ENCODE peak calls at places on chromosomes 4 and X, in five cellular contexts. E, K, M, R and T are unnamed samples.

GRCh38 chr4:14092741-14093140 is 465.2 kb upstream of the BOD1L1 start:
- DNase-seq in R (no peak), K (no peak), E (no peak), M (no peak), T (no peak)

GRCh38 chrX:75061701-75062100 is 94.4 kb downstream of the ABCB7 start:
- DNase-seq in R (no peak), E (peak), K (no peak), M (no peak), T (no peak)

GRCh38 chrX:23797371-23798128 is 14.6 kb downstream of the SAT1 start:
- DNase-seq in R (no peak), M (peak), E (no peak), K (no peak), T (no peak)

GRCh38 chr4:53522334-53522733 is 69.0 kb downstream of the LNX1 start:
- DNase-seq in R (no peak), E (no peak), M (peak), K (no peak), T (no peak)

GRCh38 chr4:71025654-71026053 is 32.2 kb downstream of the DCK start:
- DNase-seq in E (no peak), R (no peak), M (no peak), K (no peak), T (no peak)

GRCh38 chr4:52646096-52646495 is 13.0 kb downstream of the USP46 start:
- DNase-seq in R (no peak), M (no peak), E (no peak), K (no peak), T (no peak)

GRCh38 chrX:151996329-151996728 is 21.9 kb upstream of the GABRE start:
- DNase-seq in K (no peak), M (no peak), E (no peak), R (no peak), T (no peak)

GRCh38 chrX:70096052-70096451 is 33.8 kb downstream of the OTUD6A start:
- DNase-seq in E (no peak), K (no peak), M (peak), R (no peak), T (no peak)

GRCh38 chrX:49919617-49920016 is 2.8 kb upstream of the CLCN5 start:
- DNase-seq in E (no peak), M (peak), R (peak), K (no peak), T (no peak)

GRCh38 chr4:15255537-15255936 is 172.3 kb upstream of the C1QTNF7 start:
- DNase-seq in E (no peak), R (no peak), M (no peak), K (no peak), T (no peak)

GRCh38 chrX:41522681-41523080 is 75.5 kb downstream of the NYX start:
- DNase-seq in E (no peak), R (no peak), M (no peak), K (no peak), T (no peak)

GRCh38 chr4:48254381-48255072 is 15.1 kb downstream of the TEC start:
- DNase-seq in M (no peak), R (peak), K (peak), E (peak), T (no peak)

GRCh38 chrX:63186137-63186536 is 165.0 kb downstream of the SPIN4 start:
- DNase-seq in E (no peak), M (peak), K (no peak), R (no peak), T (no peak)

GRCh38 chr4:123547167-123547817 is 150.7 kb downstream of the SPRY1 start:
- DNase-seq in R (no peak), M (peak), E (no peak), K (no peak), T (no peak)

GRCh38 chr4:71857713-71858451 is 74.0 kb upstream of the GC start:
- DNase-seq in R (no peak), K (no peak), M (no peak), E (no peak), T (no peak)

GRCh38 chr4:15811703-15812325 is 33.7 kb downstream of the CD38 start:
- DNase-seq in K (no peak), R (no peak), M (peak), E (no peak), T (no peak)

GRCh38 chrX:74506310-74507115 is 85.2 kb downstream of the SLC16A2 start:
- DNase-seq in E (no peak), R (no peak), M (no peak), K (no peak), T (no peak)

DNA sequence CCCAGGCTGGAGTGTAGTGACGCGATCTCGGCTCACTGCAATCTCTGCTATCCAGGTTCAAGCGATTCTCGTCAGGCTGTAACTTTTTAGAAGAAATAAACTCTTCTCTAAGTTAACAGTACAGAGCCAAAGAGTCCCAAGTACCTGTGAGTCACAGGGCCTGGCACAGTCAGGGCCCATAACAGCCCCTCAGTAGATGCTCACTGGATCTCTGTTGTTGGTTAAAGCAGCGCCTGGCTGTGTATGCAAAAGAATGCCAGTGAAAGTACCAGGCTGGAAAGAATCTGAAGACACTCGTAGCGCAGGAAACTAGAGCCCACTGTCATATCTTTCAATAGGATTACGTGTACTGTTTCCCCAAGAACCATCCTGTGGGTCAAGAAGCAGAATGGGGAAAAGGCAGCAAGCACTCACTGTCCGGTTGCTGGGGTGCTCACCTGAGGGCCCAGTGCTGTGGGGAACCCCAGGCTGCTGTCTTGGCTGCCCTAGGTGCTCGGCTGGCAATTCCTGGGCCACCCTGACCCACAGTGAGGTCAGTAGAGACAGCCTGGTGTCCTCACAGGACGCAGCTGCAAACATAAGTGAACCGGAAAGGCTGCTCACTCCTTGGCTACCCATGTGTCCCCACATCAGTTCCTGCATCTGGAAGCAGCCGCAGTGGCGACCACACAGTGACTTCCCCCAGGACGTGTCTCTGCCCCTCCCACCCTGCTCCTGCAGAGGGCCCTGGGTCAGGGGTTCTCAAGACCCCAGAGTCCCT is 3.1 kb upstream of the SLBP start:
- DNase-seq in K (no peak), M (no peak), E (no peak), R (no peak), T (no peak)
- H3K4me3 ChIP-seq in K (no peak), M (peak), E (no peak), R (no peak), T (no peak)

GRCh38 chr4:34417160-34417559 is 1827.2 kb downstream of the ARAP2 start:
- DNase-seq in K (no peak), R (no peak), M (peak), E (peak), T (no peak)

GRCh38 chr4:34422472-34422871 is 1821.8 kb downstream of the ARAP2 start:
- DNase-seq in M (peak), R (no peak), E (peak), K (peak), T (no peak)
- TF ChIP-seq CTCF in M (peak), R (peak), E (no peak), K (no peak), T (peak)

GRCh38 chr4:146243883-146244277 is 29.5 kb downstream of the REELD1 start:
- DNase-seq in M (no peak), R (no peak), K (no peak), E (no peak), T (no peak)
- H3K4me3 ChIP-seq in M (no peak), R (no peak), K (no peak), E (no peak), T (no peak)

GRCh38 chr4:134645778-134646177 is 444.2 kb upstream of the PABPC4L start:
- DNase-seq in R (no peak), E (no peak), M (no peak), K (no peak), T (no peak)

DNA sequence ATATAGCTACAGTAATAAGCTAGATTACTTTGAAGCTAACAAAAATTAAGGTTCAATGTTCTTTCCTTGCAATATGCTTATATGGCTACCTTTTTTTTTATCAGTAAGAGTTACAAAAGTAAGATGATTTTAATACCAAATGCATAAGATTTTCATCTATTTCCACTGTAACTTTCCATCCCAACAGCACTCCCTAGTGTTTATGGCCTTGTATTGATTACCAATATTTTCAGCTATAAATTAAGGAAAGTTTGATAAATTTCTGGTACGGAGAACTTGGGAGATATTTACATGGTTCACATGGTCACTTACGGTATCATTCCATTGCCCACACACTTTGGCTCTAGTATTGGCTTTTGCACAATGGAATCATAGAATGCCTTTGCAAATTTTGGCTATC is 448.9 kb upstream of the PABPC4L start:
- DNase-seq in M (no peak), R (no peak), K (no peak), E (no peak), T (no peak)
- TF ChIP-seq CTCF in M (peak), R (no peak), K (no peak), E (no peak), T (no peak)

GRCh38 chr4:82891728-82892466 is 944 bp upstream of the SEC31A start:
- DNase-seq in E (no peak), M (no peak), R (no peak), K (no peak), T (no peak)

GRCh38 chr4:82886145-82886942 is 4.6 kb downstream of the SEC31A start:
- DNase-seq in M (no peak), E (no peak), K (no peak), R (no peak), T (no peak)

GRCh38 chr4:82890913-82891727 is at the start of gene SEC31A:
- DNase-seq in E (peak), R (peak), M (peak), K (peak), T (peak)

GRCh38 chr4:82890602-82890912 is 396 bp downstream of the SEC31A start:
- DNase-seq in K (no peak), E (no peak), M (peak), R (no peak), T (no peak)

GRCh38 chr4:82889287-82889686 is 1.7 kb downstream of the SEC31A start:
- DNase-seq in K (no peak), M (no peak), R (no peak), E (no peak), T (no peak)
- H3K4me3 ChIP-seq in K (peak), M (peak), R (peak), E (peak), T (peak)

DNA sequence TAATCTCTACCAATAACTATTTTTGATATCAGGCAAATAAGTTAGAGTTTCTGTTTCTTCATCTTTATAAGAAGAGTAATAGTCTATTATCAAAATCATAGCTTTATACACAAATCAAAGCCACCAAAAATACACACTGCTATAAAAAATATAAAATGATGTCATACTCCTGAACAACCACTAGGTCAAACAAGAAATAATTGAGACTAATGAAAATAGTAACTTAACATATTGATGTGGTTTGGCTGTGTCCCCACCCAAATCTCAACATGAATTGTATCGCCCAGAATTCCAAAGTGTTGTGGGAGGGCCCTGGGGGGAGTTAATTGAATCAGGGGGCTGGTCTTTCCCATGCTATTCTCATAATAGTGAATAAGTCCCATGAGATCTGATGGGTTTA is 2277.5 kb downstream of the ARAP2 start:
- DNase-seq in R (no peak), E (no peak), M (no peak), K (no peak), T (no peak)
- TF ChIP-seq CTCF in R (no peak), E (no peak), M (no peak), K (peak), T (no peak)

GRCh38 chr4:167987285-167987684 is 105.1 kb upstream of the ANXA10 start:
- DNase-seq in R (no peak), E (no peak), M (no peak), K (no peak), T (no peak)
- H3K4me3 ChIP-seq in R (no peak), E (no peak), M (no peak), K (no peak), T (no peak)

DNA sequence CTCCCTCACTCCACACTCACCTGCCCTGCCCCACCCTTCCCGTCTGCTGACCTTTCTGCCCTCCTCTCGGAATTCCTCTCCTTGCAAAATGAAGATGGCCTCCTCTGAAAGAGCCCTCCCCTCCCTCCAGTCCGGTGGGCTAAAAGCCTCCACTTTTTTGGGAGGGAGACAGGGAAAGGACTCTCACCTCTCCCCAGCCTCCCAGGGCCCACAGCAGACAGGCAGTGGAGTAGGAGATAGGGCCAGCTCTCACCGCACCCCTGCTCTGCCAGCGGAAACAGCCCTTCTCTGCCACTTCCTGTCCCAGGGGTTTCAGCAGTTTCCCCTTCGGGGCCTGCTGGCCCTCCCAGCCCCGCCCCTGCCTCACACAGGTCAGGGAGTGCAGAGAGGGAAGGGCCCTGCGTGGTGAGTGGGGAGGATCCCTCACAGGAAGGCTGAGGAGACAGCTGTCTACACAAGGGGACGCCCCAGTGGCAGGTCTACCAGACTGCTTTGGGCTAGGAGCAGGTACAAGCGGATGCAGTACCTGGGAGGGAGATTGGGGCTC is 18.2 kb downstream of the ELF4 start:
- DNase-seq in M (no peak), E (no peak), K (no peak), R (no peak), T (no peak)
- TF ChIP-seq CTCF in M (no peak), E (no peak), K (no peak), R (no peak), T (no peak)

DNA sequence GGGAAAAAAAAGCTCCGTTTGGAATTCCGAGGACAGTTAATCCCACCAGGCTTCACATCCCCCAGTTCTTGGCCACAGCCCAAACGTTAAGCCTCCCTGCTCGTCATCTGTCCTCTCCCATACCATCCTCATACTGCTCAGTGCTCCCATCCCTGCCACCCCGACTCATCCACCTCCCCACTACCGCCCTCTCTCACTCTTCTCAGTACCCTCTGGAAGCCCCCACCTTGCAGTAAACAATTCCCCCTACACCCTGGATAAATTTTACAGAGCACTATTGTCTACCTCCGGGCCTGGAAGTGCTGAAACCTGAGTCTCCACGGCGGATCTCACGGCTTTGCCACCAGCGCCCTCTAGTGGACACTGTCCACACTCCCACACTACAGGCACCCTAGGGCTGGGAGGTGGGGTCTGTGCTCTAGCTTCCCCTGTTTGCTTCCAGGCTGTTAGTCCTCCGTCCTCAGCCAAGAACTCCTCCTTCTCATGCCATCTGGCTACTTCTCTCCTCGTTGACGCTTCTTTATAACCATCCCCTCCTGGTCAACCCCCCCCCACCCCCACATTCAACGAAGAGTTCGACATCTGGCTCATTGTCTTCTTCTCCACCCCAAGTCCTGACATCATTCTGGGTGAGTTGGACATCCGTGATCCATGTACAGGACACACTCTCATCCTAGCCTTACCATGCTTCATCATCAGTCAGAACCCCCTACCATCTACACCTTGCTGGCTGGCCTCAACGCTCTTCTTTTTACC is 54.5 kb downstream of the RTL9 start:
- DNase-seq in K (peak), M (peak), R (no peak), E (no peak), T (no peak)
- H3K4me3 ChIP-seq in K (no peak), M (peak), R (no peak), E (no peak), T (no peak)

GRCh38 chr4:159498371-159499115 is 395.7 kb downstream of the RAPGEF2 start:
- DNase-seq in R (no peak), K (no peak), E (no peak), M (no peak), T (no peak)

GRCh38 chr4:159495515-159496236 is 392.8 kb downstream of the RAPGEF2 start:
- DNase-seq in K (no peak), M (no peak), R (no peak), E (no peak), T (no peak)

GRCh38 chr4:159497961-159498360 is 395.1 kb downstream of the RAPGEF2 start:
- DNase-seq in R (no peak), E (no peak), M (no peak), K (no peak), T (no peak)

DNA sequence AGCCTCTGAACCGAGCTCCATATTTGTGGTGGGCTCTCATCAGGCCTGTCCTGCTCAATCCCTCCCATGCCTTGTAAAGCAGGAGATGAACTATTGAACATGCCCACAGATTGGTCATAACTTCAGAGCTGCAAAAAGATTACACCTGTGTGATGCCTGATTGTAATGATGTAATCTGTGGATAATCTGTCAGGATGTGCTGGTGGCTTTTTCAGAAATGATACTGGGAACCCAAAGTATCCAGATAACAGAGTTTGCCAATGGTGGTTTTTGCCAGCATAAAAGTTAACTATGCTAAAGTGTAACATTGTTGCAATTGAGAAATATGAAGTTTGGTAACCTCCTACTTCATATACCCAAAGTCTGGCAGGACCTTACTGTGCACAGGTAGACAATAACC is 393.4 kb downstream of the RAPGEF2 start:
- DNase-seq in M (no peak), K (no peak), R (no peak), E (no peak), T (no peak)
- TF ChIP-seq CTCF in M (no peak), K (no peak), R (no peak), E (no peak), T (no peak)